ENCODE peak calls at places on chromosomes 2 and 18, in four cellular contexts. R is prostate gland; E is naive thymus-derived CD4-positive, alpha-beta T cell; V is SW480. C is an unnamed sample.
A peak's percentile ranks its signal among the peaks of the same experiment; 100 is the strongest.

GRCh38 chr2:199458017-199458805 is 472 bp upstream of the SATB2 start:
- DNase-seq in R (no peak), E (peak; percentile 11), V (peak; percentile 62), C (peak; percentile 37)

GRCh38 chr2:235847576-235847975 is 320.6 kb downstream of the GBX2 start:
- DNase-seq in R (no peak), E (no peak), V (no peak), C (no peak)

GRCh38 chr2:233538741-233539140 is 27.8 kb downstream of the USP40 start:
- DNase-seq in R (no peak), E (no peak), V (no peak), C (no peak)

GRCh38 chr2:27078267-27079194 is at the start of gene EMILIN1:
- DNase-seq in R (no peak), E (no peak), V (no peak), C (no peak)

GRCh38 chr18:57497372-57498294 is 62.5 kb downstream of the ONECUT2 start:
- DNase-seq in R (no peak), E (no peak), V (no peak), C (no peak)

GRCh38 chr2:29215739-29216608 is 100.8 kb downstream of the CLIP4 start:
- DNase-seq in R (no peak), E (no peak), V (no peak), C (no peak)

GRCh38 chr2:172858473-172858745 is 122.8 kb downstream of the RAPGEF4 start:
- DNase-seq in R (no peak), E (no peak), V (no peak), C (no peak)

GRCh38 chr2:206023183-206023582 is 62.8 kb downstream of the INO80D start:
- DNase-seq in R (no peak), E (no peak), V (no peak), C (peak; percentile 34)

GRCh38 chr2:237909801-237910475 is 50.5 kb downstream of the RAMP1 start:
- DNase-seq in R (no peak), E (no peak), V (no peak), C (no peak)

GRCh38 chr2:86347401-86347800 is 10.0 kb upstream of the REEP1 start:
- DNase-seq in R (no peak), E (no peak), V (no peak), C (no peak)

GRCh38 chr2:150609831-150610582 is 122.5 kb upstream of the RND3 start:
- DNase-seq in R (no peak), E (no peak), V (no peak), C (no peak)

GRCh38 chr2:84844141-84844540 is 36.7 kb downstream of the TRABD2A start:
- DNase-seq in R (no peak), E (no peak), V (no peak), C (no peak)

GRCh38 chr2:105787376-105788318 is 42.9 kb downstream of the NCK2 start:
- DNase-seq in R (no peak), E (peak; percentile 6), V (no peak), C (no peak)

GRCh38 chr2:66303471-66303870 is 131.5 kb upstream of the MEIS1 start:
- DNase-seq in R (no peak), E (no peak), V (no peak), C (no peak)